ENCODE peak calls at places on chromosomes 7 and 10, in eight cellular contexts. T, Z, A, V, R, E, O and J are unnamed samples.
A peak's percentile ranks its signal among the peaks of the same experiment; 100 is the strongest.

GRCh38 chr10:4270116-4270515 is 485.1 kb upstream of the KLF6 start:
- DNase-seq in T (peak; percentile 38), E (peak; percentile 46), O (peak; percentile 95), A (no peak), V (peak; percentile 92), R (peak; percentile 58), Z (no peak), J (no peak)

GRCh38 chr7:78487464-78487863 is 688.9 kb downstream of the PHTF2 start:
- DNase-seq in A (no peak), T (no peak), O (no peak), E (no peak), R (no peak), Z (no peak), V (no peak), J (no peak)

GRCh38 chr10:21174670-21175495 is 277.8 kb upstream of the NEBL start:
- DNase-seq in T (no peak), V (no peak), O (peak; percentile 48), R (no peak), Z (no peak), E (no peak), A (no peak), J (no peak)

GRCh38 chr10:132521466-132522102 is 16.0 kb upstream of the INPP5A start:
- DNase-seq in T (no peak), Z (no peak), V (no peak), E (no peak), O (no peak), A (no peak), R (no peak), J (no peak)

GRCh38 chr7:9192969-9193368 is 759.6 kb downstream of the NXPH1 start:
- DNase-seq in Z (no peak), R (peak; percentile 32), T (no peak), V (no peak), E (no peak), O (peak; percentile 70), A (no peak), J (no peak)

GRCh38 chr7:73822319-73823173 is 8.2 kb upstream of the CLDN4 start:
- DNase-seq in O (peak; percentile 96), R (peak; percentile 90), A (peak; percentile 82), Z (no peak), E (peak; percentile 91), V (peak; percentile 97), T (no peak), J (no peak)

GRCh38 chr7:26084418-26084817 is 67.6 kb upstream of the NFE2L3 start:
- DNase-seq in Z (no peak), V (no peak), T (no peak), R (no peak), E (no peak), A (no peak), O (no peak), J (no peak)

GRCh38 chr10:89351402-89352038 is 23.7 kb downstream of the IFIT3 start:
- DNase-seq in O (peak; percentile 72), Z (peak; percentile 53), V (peak; percentile 44), T (peak; percentile 38), E (no peak), A (no peak), R (peak; percentile 62), J (no peak)

GRCh38 chr7:1560620-1561031 is 4.6 kb upstream of the TMEM184A start:
- DNase-seq in T (no peak), A (no peak), V (no peak), Z (no peak), E (no peak), O (no peak), R (no peak), J (no peak)

GRCh38 chr10:37780536-37780935 is 76.9 kb downstream of the ZNF248 start:
- DNase-seq in T (no peak), R (no peak), Z (no peak), V (no peak), A (no peak), O (no peak), E (no peak), J (no peak)

GRCh38 chr10:20616918-20617801 is 280.0 kb downstream of the NEBL start:
- DNase-seq in T (no peak), O (no peak), V (no peak), Z (no peak), A (no peak), E (no peak), R (no peak), J (no peak)

GRCh38 chr7:46512901-46513431 is 591.9 kb upstream of the IGFBP3 start:
- DNase-seq in R (no peak), O (no peak), V (peak; percentile 75), E (peak; percentile 64), Z (no peak), A (no peak), T (no peak), J (no peak)

GRCh38 chr7:109639561-109639960 is 1069.9 kb downstream of the DNAJB9 start:
- DNase-seq in A (no peak), R (no peak), E (no peak), O (no peak), Z (no peak), V (no peak), T (no peak), J (no peak)

GRCh38 chr7:107118109-107118900 is 50.5 kb upstream of the HBP1 start:
- DNase-seq in A (no peak), R (peak; percentile 21), Z (no peak), E (no peak), T (peak; percentile 70), V (peak; percentile 55), O (no peak), J (no peak)

GRCh38 chr10:29328988-29329387 is 40.1 kb downstream of the LYZL1 start:
- DNase-seq in O (no peak), E (no peak), V (peak; percentile 64), Z (no peak), A (peak; percentile 47), R (peak; percentile 14), T (no peak), J (peak; percentile 48)

GRCh38 chr7:131948434-131949053 is 392.1 kb upstream of the PODXL start:
- DNase-seq in O (no peak), T (peak; percentile 11), E (peak; percentile 50), V (no peak), A (no peak), Z (no peak), R (no peak), J (peak; percentile 29)

GRCh38 chr7:47374538-47374937 is 207.4 kb downstream of the TNS3 start:
- DNase-seq in A (no peak), Z (no peak), O (no peak), E (no peak), V (no peak), R (no peak), T (no peak), J (no peak)

GRCh38 chr7:2475678-2476015 is 551 bp downstream of the GRIFIN start:
- DNase-seq in E (no peak), T (no peak), R (no peak), A (no peak), O (no peak), V (no peak), Z (no peak), J (no peak)

GRCh38 chr7:95435422-95435780 is 573 bp upstream of the PON2 start:
- DNase-seq in V (no peak), R (no peak), E (no peak), A (no peak), O (no peak), T (no peak), Z (no peak), J (no peak)

GRCh38 chr7:114539575-114539974 is 125.0 kb downstream of the FOXP2 start:
- DNase-seq in T (peak; percentile 53), Z (no peak), R (peak; percentile 40), O (peak; percentile 22), A (no peak), E (peak; percentile 23), V (peak; percentile 35), J (no peak)
- TF ChIP-seq CTCF in T (peak; percentile 43), Z (peak; percentile 30), R (peak; percentile 74), O (peak; percentile 61), A (peak; percentile 67), E (peak; percentile 39), V (peak; percentile 51), J (peak; percentile 39)

GRCh38 chr10:109454691-109455090 is 468.6 kb downstream of the XPNPEP1 start:
- DNase-seq in O (peak; percentile 9), Z (no peak), E (no peak), T (no peak), A (no peak), R (no peak), V (no peak), J (no peak)
- TF ChIP-seq CTCF in O (no peak), Z (no peak), E (no peak), T (no peak), A (no peak), R (no peak), V (no peak), J (no peak)

DNA sequence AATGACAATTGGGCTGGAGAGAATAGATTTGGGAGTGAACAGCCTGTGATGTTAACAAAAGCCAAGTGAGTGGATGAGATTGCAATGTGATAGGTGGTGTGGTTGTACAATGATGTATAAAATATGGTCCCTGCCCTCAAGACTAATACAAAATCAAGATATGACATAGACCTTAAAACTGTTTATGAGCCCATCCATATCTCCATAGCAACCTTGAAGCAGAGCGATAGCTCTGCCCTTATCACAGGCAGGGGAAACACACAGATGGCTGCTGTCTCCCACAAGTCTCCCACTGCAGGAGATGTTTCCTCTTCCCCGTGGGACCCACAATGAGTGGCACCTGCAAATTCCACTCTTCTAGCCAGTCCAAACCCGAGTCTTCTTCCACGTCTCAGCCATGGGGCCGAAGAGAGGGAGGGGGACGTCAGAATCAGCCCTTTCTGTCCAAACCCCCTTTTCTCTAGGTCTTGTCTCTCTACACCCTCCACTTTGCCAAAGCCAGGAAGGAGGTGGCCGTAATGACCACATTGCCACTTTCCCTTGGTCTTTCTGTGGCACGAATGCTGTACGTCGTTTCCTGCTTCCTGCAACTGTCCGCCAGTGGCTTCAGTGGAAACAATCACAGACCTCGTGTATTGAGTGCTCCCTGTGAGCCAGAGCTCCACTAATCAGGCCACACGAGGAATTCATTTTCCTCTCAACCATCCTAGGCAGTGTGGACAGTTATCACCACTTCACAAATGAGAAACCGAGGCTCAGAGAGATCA is 7.5 kb upstream of the TBXAS1 start:
- DNase-seq in R (no peak), A (no peak), T (no peak), O (no peak), V (no peak), Z (no peak), E (no peak), J (no peak)
- TF ChIP-seq CTCF in R (no peak), A (no peak), T (no peak), O (no peak), V (no peak), Z (no peak), E (no peak), J (no peak)

GRCh38 chr7:53744361-53744760 is 708.9 kb downstream of the POM121L12 start:
- DNase-seq in A (no peak), O (peak; percentile 48), R (no peak), E (no peak), T (no peak), Z (no peak), V (no peak), J (no peak)
- TF ChIP-seq CTCF in A (no peak), O (no peak), R (no peak), E (no peak), T (no peak), Z (no peak), V (no peak), J (no peak)

DNA sequence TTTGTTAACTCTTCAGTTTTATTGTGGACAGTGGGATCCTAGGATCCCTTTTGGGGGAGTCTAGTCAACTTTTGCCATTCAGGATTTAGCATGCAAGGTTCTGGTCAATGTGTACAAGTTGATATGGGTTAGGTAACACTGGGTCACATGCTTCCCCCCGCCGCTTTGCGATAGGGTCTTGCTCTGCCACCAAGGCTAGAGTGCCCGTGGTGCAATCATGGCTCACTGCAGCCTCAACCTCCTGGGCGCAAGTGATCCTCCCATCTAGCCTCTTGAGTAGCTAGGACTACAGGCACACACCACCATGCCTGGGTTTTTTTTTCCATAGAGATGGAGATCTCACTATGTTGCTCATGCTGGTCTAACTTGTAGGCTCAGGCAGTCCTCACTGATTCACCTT is 3.2 kb upstream of the CSGALNACT2 start:
- DNase-seq in O (no peak), E (no peak), V (no peak), A (no peak), Z (no peak), R (no peak), T (no peak), J (no peak)
- TF ChIP-seq CTCF in O (no peak), E (no peak), V (no peak), A (no peak), Z (no peak), R (no peak), T (no peak), J (no peak)